ENCODE peak calls at places on chromosomes 11 and 22, in ten cellular contexts. Z, W, S, M, E, O, Q, C, A and P are unnamed samples.

GRCh38 chr11:117195208-117195607 is 4.0 kb upstream of the TAGLN start:
- DNase-seq in Z (no peak), W (no peak), S (no peak), M (no peak), E (no peak), O (no peak), Q (no peak), C (no peak), A (no peak), P (no peak)

GRCh38 chr11:45715398-45715797 is 50.0 kb upstream of the CHST1 start:
- DNase-seq in Z (no peak), W (no peak), S (no peak), M (no peak), E (no peak), O (no peak), Q (no peak), C (no peak), A (no peak), P (no peak)

GRCh38 chr11:10328314-10329090 is 23.6 kb downstream of the ADM start:
- DNase-seq in Z (no peak), W (no peak), S (peak; percentile 86), M (no peak), E (peak; percentile 46), O (no peak), Q (no peak), C (peak; percentile 37), A (no peak), P (peak; percentile 94)

GRCh38 chr22:25153961-25154685 is 45.5 kb upstream of the CRYBB3 start:
- DNase-seq in Z (no peak), W (peak; percentile 57), S (peak; percentile 31), M (peak; percentile 36), E (no peak), O (peak; percentile 49), Q (peak; percentile 51), C (peak; percentile 69), A (no peak), P (peak; percentile 55)

GRCh38 chr22:27866136-27867091 is 52.6 kb downstream of the PITPNB start:
- DNase-seq in Z (no peak), W (no peak), S (peak; percentile 97), M (peak; percentile 43), E (peak; percentile 99), O (peak; percentile 28), Q (no peak), C (peak; percentile 85), A (no peak), P (peak; percentile 33)

GRCh38 chr11:7544021-7544420 is 30.2 kb downstream of the PPFIBP2 start:
- DNase-seq in Z (no peak), W (no peak), S (no peak), M (no peak), E (no peak), O (no peak), Q (no peak), C (no peak), A (no peak), P (no peak)

GRCh38 chr11:9888938-9889337 is 225.1 kb downstream of the SWAP70 start:
- DNase-seq in Z (no peak), W (no peak), S (no peak), M (no peak), E (no peak), O (no peak), Q (no peak), C (no peak), A (no peak), P (no peak)

GRCh38 chr11:15629690-15630321 is 515.1 kb downstream of the INSC start:
- DNase-seq in Z (no peak), W (no peak), S (peak; percentile 18), M (peak; percentile 16), E (no peak), O (peak; percentile 5), Q (peak; percentile 68), C (no peak), A (no peak), P (no peak)

GRCh38 chr11:70205766-70206165 is 2.7 kb downstream of the FADD start:
- DNase-seq in Z (no peak), W (no peak), S (no peak), M (no peak), E (no peak), O (no peak), Q (no peak), C (no peak), A (no peak), P (no peak)

GRCh38 chr22:38772624-38772873 is 16.8 kb upstream of the SUN2 start:
- DNase-seq in Z (no peak), W (no peak), S (no peak), M (no peak), E (no peak), O (no peak), Q (no peak), C (no peak), A (no peak), P (no peak)

GRCh38 chr22:48079505-48080295 is 1317.2 kb downstream of the TBC1D22A start:
- DNase-seq in Z (peak; percentile 80), W (no peak), S (no peak), M (no peak), E (no peak), O (no peak), Q (no peak), C (no peak), A (no peak), P (no peak)

GRCh38 chr11:13669544-13670488 is 1.3 kb downstream of the FAR1 start:
- DNase-seq in Z (no peak), W (no peak), S (peak; percentile 27), M (no peak), E (no peak), O (no peak), Q (no peak), C (no peak), A (no peak), P (no peak)

GRCh38 chr11:125100136-125100535 is 11.3 kb downstream of the TMEM218 start:
- DNase-seq in Z (no peak), W (no peak), S (no peak), M (no peak), E (no peak), O (no peak), Q (no peak), C (no peak), A (no peak), P (no peak)

GRCh38 chr11:125105921-125106320 is 5.5 kb downstream of the TMEM218 start:
- DNase-seq in Z (peak; percentile 13), W (no peak), S (peak; percentile 43), M (no peak), E (peak; percentile 26), O (no peak), Q (no peak), C (no peak), A (no peak), P (no peak)

GRCh38 chr11:125102544-125102943 is 8.9 kb downstream of the TMEM218 start:
- DNase-seq in Z (no peak), W (no peak), S (no peak), M (no peak), E (peak; percentile 24), O (no peak), Q (no peak), C (no peak), A (no peak), P (no peak)

GRCh38 chr11:125101596-125101995 is 9.8 kb downstream of the TMEM218 start:
- DNase-seq in Z (no peak), W (no peak), S (no peak), M (no peak), E (no peak), O (no peak), Q (no peak), C (no peak), A (no peak), P (no peak)

GRCh38 chr11:125102025-125102424 is 9.4 kb downstream of the TMEM218 start:
- DNase-seq in Z (no peak), W (no peak), S (no peak), M (no peak), E (no peak), O (no peak), Q (no peak), C (no peak), A (no peak), P (no peak)
- TF ChIP-seq CTCF in Z (no peak), W (no peak), S (no peak), M (no peak), E (no peak), O (no peak), Q (no peak), C (no peak), A (no peak), P (no peak)

DNA sequence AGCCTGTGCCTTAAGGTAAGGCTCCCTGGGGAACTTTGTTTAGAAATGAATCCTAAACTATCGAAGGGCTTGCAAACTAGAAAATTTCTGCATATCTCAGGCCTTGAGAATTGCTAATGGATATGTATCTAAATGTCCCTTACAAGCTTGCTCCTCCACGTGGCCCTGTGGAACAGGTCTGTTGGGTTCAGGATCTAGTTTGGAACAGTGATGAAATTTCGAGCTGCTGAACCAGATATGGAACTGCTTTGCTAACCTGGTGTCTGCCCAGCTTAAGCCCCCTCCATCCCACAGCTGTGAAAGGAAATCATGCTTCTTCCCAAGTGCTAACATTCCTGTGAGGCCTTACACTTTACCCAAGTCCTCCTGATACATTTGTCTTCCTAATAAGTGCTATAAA is 11.6 kb downstream of the SREBF2 start:
- DNase-seq in Z (no peak), W (no peak), S (no peak), M (no peak), E (no peak), O (no peak), Q (no peak), C (peak; percentile 74), A (no peak), P (no peak)
- H3K4me3 ChIP-seq in Z (no peak overlapping the region), W (no peak overlapping the region), S (no peak overlapping the region), M (no peak overlapping the region), E (no peak overlapping the region), O (no peak overlapping the region), Q (no peak overlapping the region), C (no peak overlapping the region), A (no peak overlapping the region), P (no peak overlapping the region)

GRCh38 chr22:23264610-23265388 is 84.5 kb downstream of the BCR start:
- DNase-seq in Z (no peak), W (no peak), S (no peak), M (no peak), E (no peak), O (no peak), Q (no peak), C (no peak), A (peak; percentile 66), P (no peak)
- H4K20me1 ChIP-seq in Z (no peaks in the 10 kb centered on the region), W (no peaks in the 10 kb centered on the region), S (no peaks in the 10 kb centered on the region), M (no peaks in the 10 kb centered on the region), E (no peaks in the 10 kb centered on the region), O (no peaks in the 10 kb centered on the region), Q (peaks cover 47% of the 10 kb centered on the region), C (no peaks in the 10 kb centered on the region), A (peaks cover 47% of the 10 kb centered on the region), P (no peaks in the 10 kb centered on the region)

DNA sequence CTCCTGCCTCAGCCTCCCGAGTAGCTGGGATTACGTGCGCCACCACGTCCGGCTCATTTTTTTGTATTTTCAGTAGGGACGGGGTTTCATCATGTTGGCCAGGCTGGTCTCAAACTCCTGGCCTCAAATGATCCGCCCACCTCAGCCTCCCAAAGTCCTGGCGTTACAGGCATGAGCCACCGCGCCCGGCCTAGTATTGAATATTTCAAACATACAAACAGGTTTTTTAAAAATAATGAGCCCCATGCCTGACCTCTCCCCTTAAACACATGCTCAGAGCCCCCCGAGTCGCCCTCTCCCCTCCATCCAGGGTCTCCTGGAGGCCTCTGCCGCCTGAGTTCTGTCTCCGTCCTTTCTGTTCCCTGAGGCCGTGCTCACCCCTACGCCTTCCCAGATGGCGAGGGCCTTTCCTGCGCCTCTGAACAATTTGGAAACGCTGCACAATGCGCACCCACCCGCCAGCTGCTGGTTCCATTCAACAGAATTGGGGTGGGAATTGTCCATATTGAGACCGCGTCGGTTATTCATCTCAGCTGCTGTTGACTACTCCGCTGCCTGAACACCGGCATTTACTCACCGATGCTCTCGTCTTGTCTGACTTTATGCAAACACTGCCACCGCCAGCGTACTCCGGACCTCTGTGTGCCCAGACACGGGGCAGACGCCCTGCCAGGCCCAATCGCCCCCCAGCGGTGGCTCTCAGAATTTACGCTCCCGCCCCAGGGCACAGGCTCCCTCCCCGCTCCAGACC is 13.6 kb upstream of the RNH1 start:
- DNase-seq in Z (no peak), W (no peak), S (no peak), M (peak; percentile 28), E (no peak), O (no peak), Q (peak; percentile 1), C (no peak), A (no peak), P (no peak)
- TF ChIP-seq CTCF in Z (no peak), W (no peak), S (peak; percentile 4), M (peak; percentile 83), E (no peak), O (no peak), Q (peak; percentile 8), C (no peak), A (no peak), P (peak; percentile 18)